ENCODE peak calls at places on chromosome 10, in four cellular contexts. One of them, this sample, is unnamed.

GRCh38 chr10:125392140-125392539 is 231.8 kb upstream of the CTBP2 start:
- DNase-seq in stimulated activated CD8-positive, alpha-beta memory T cell treated with anti-CD3 and anti-CD28 coated beads, Interleukin-4, amount 100 ng/mL, for 24 hours: no peak
- DNase-seq in GM03348: peak; percentile 19
- DNase-seq in AG04449: no peak
- DNase-seq in this sample: no peak

GRCh38 chr10:122258136-122259074 is 12.7 kb upstream of the BTBD16 start:
- DNase-seq in stimulated activated CD8-positive, alpha-beta memory T cell treated with anti-CD3 and anti-CD28 coated beads, Interleukin-4, amount 100 ng/mL, for 24 hours: no peak
- DNase-seq in GM03348: no peak
- DNase-seq in AG04449: no peak
- DNase-seq in this sample: peak; percentile 34

GRCh38 chr10:24722676-24723385 is 856 bp downstream of the ARHGAP21 start:
- DNase-seq in stimulated activated CD8-positive, alpha-beta memory T cell treated with anti-CD3 and anti-CD28 coated beads, Interleukin-4, amount 100 ng/mL, for 24 hours: peak; percentile 32
- DNase-seq in GM03348: peak; percentile 83
- DNase-seq in AG04449: no peak
- DNase-seq in this sample: no peak

GRCh38 chr10:11141571-11142091 is 124.0 kb downstream of the CELF2 start:
- DNase-seq in stimulated activated CD8-positive, alpha-beta memory T cell treated with anti-CD3 and anti-CD28 coated beads, Interleukin-4, amount 100 ng/mL, for 24 hours: no peak
- DNase-seq in GM03348: no peak
- DNase-seq in AG04449: no peak
- DNase-seq in this sample: no peak

GRCh38 chr10:129784891-129785290 is 179.2 kb downstream of the EBF3 start:
- DNase-seq in stimulated activated CD8-positive, alpha-beta memory T cell treated with anti-CD3 and anti-CD28 coated beads, Interleukin-4, amount 100 ng/mL, for 24 hours: no peak
- DNase-seq in GM03348: no peak
- DNase-seq in AG04449: no peak
- DNase-seq in this sample: no peak

GRCh38 chr10:84244651-84245270 is at the start of gene RGR:
- DNase-seq in stimulated activated CD8-positive, alpha-beta memory T cell treated with anti-CD3 and anti-CD28 coated beads, Interleukin-4, amount 100 ng/mL, for 24 hours: no peak
- DNase-seq in GM03348: no peak
- DNase-seq in AG04449: no peak
- DNase-seq in this sample: no peak

GRCh38 chr10:46292573-46293023 is 5.8 kb downstream of the ANTXRL start:
- DNase-seq in stimulated activated CD8-positive, alpha-beta memory T cell treated with anti-CD3 and anti-CD28 coated beads, Interleukin-4, amount 100 ng/mL, for 24 hours: no peak
- DNase-seq in GM03348: no peak
- DNase-seq in AG04449: no peak
- DNase-seq in this sample: no peak

GRCh38 chr10:12707461-12708185 is 293.9 kb downstream of the CCDC3 start:
- DNase-seq in stimulated activated CD8-positive, alpha-beta memory T cell treated with anti-CD3 and anti-CD28 coated beads, Interleukin-4, amount 100 ng/mL, for 24 hours: peak; percentile 22
- DNase-seq in GM03348: peak; percentile 61
- DNase-seq in AG04449: peak; percentile 93
- DNase-seq in this sample: peak; percentile 91

GRCh38 chr10:80520661-80521488 is 16.8 kb upstream of the SH2D4B start:
- DNase-seq in stimulated activated CD8-positive, alpha-beta memory T cell treated with anti-CD3 and anti-CD28 coated beads, Interleukin-4, amount 100 ng/mL, for 24 hours: no peak
- DNase-seq in GM03348: no peak
- DNase-seq in AG04449: no peak
- DNase-seq in this sample: no peak

GRCh38 chr10:91287912-91288311 is 67.4 kb downstream of the PCGF5 start:
- DNase-seq in stimulated activated CD8-positive, alpha-beta memory T cell treated with anti-CD3 and anti-CD28 coated beads, Interleukin-4, amount 100 ng/mL, for 24 hours: no peak
- DNase-seq in GM03348: no peak
- DNase-seq in AG04449: no peak
- DNase-seq in this sample: no peak

GRCh38 chr10:49353895-49354566 is 41.9 kb downstream of the DRGX start:
- DNase-seq in stimulated activated CD8-positive, alpha-beta memory T cell treated with anti-CD3 and anti-CD28 coated beads, Interleukin-4, amount 100 ng/mL, for 24 hours: no peak
- DNase-seq in GM03348: no peak
- DNase-seq in AG04449: no peak
- DNase-seq in this sample: no peak

GRCh38 chr10:968546-969199 is 19.6 kb upstream of the GTPBP4 start:
- DNase-seq in stimulated activated CD8-positive, alpha-beta memory T cell treated with anti-CD3 and anti-CD28 coated beads, Interleukin-4, amount 100 ng/mL, for 24 hours: no peak
- DNase-seq in GM03348: no peak
- DNase-seq in AG04449: no peak
- DNase-seq in this sample: no peak

GRCh38 chr10:1964476-1964875 is 227.2 kb upstream of the ADARB2 start:
- DNase-seq in stimulated activated CD8-positive, alpha-beta memory T cell treated with anti-CD3 and anti-CD28 coated beads, Interleukin-4, amount 100 ng/mL, for 24 hours: no peak
- DNase-seq in GM03348: no peak
- DNase-seq in AG04449: no peak
- DNase-seq in this sample: no peak

GRCh38 chr10:124322191-124322980 is 96.3 kb downstream of the OAT start:
- DNase-seq in stimulated activated CD8-positive, alpha-beta memory T cell treated with anti-CD3 and anti-CD28 coated beads, Interleukin-4, amount 100 ng/mL, for 24 hours: no peak
- DNase-seq in GM03348: no peak
- DNase-seq in AG04449: no peak
- DNase-seq in this sample: no peak

This sample was measured in AG04450.